ENCODE peak calls at places on chromosomes 4 and X, in nine cellular contexts. U is cardiac muscle cell; Z is astrocyte; E is HCT116; T is fibroblast of lung; I is CD4-positive, alpha-beta memory T cell; K is CD8-positive, alpha-beta memory T cell; Y is mesenchymal stem cell; Q is RWPE1. G is an unnamed sample.
A peak's percentile ranks its signal among the peaks of the same experiment; 100 is the strongest.

GRCh38 chr4:103415801-103416200 is 217.7 kb upstream of the CENPE start:
- DNase-seq in Y (no peak), Z (no peak), E (no peak), K (no peak), Q (no peak), I (no peak), U (no peak), T (no peak), G (no peak)

GRCh38 chrX:34562006-34562405 is 95.1 kb downstream of the TMEM47 start:
- DNase-seq in T (no peak), I (no peak), Z (no peak), E (no peak), Y (no peak), K (no peak), Q (no peak), U (no peak), G (no peak)

GRCh38 chr4:67428819-67429218 is 116.5 kb downstream of the CENPC start:
- DNase-seq in E (no peak), U (no peak), Q (no peak), T (no peak), Y (no peak), I (no peak), K (no peak), Z (no peak), G (no peak)

GRCh38 chrX:136710324-136710951 is 62.5 kb downstream of the CD40LG start:
- DNase-seq in T (no peak), K (no peak), Z (no peak), U (no peak), E (no peak), I (no peak), Y (peak; percentile 11), Q (no peak), G (no peak)

GRCh38 chrX:39730671-39731389 is 366.9 kb downstream of the BCOR start:
- DNase-seq in K (peak; percentile 6), Q (peak; percentile 8), I (peak; percentile 44), U (peak; percentile 71), E (no peak), Z (peak; percentile 92), Y (peak; percentile 94), T (peak; percentile 89), G (no peak)

GRCh38 chrX:34778961-34779360 is 121.9 kb upstream of the TMEM47 start:
- DNase-seq in Z (peak; percentile 74), E (no peak), Y (peak; percentile 74), T (peak; percentile 61), I (no peak), K (no peak), U (no peak), Q (no peak), G (no peak)

GRCh38 chrX:68762649-68763268 is 66.1 kb upstream of the EFNB1 start:
- DNase-seq in K (no peak), Q (no peak), I (no peak), E (no peak), U (no peak), T (no peak), Z (no peak), Y (no peak), G (no peak)

GRCh38 chr4:144633215-144633614 is 12.7 kb upstream of the HHIP start:
- DNase-seq in Z (no peak), K (no peak), T (no peak), Y (no peak), U (no peak), E (no peak), I (no peak), Q (no peak), G (no peak)

GRCh38 chr4:102623622-102624021 is 122.5 kb downstream of the NFKB1 start:
- DNase-seq in Z (peak; percentile 61), K (no peak), I (no peak), T (peak; percentile 59), Y (peak; percentile 52), Q (no peak), E (peak; percentile 28), U (peak; percentile 51), G (peak; percentile 30)

GRCh38 chr4:89549907-89550306 is 242.3 kb upstream of the GPRIN3 start:
- DNase-seq in Y (peak; percentile 50), K (no peak), I (no peak), Q (no peak), U (no peak), T (peak; percentile 94), Z (no peak), E (no peak), G (no peak)

GRCh38 chrX:46922601-46923000 is 10.4 kb downstream of the JADE3 start:
- DNase-seq in I (no peak), E (no peak), Q (no peak), K (no peak), T (no peak), U (no peak), Z (no peak), Y (no peak), G (no peak)

GRCh38 chr4:21879187-21879586 is 69.4 kb downstream of the KCNIP4 start:
- DNase-seq in I (no peak), Q (no peak), K (no peak), U (no peak), Z (peak; percentile 40), E (no peak), Y (peak; percentile 17), T (peak; percentile 47), G (no peak)

GRCh38 chr4:181863846-181864245 is 379.4 kb upstream of the TENM3 start:
- DNase-seq in T (no peak), Y (no peak), Q (no peak), U (no peak), E (no peak), K (no peak), Z (peak; percentile 8), I (no peak), G (no peak)

GRCh38 chr4:137421796-137422195 is 110.5 kb downstream of the PCDH18 start:
- DNase-seq in I (no peak), T (peak; percentile 9), E (no peak), Y (peak; percentile 61), K (no peak), Q (no peak), Z (peak; percentile 32), U (no peak), G (no peak)

GRCh38 chr4:142355417-142355930 is 490.6 kb downstream of the INPP4B start:
- DNase-seq in Y (no peak), U (no peak), I (no peak), E (no peak), Q (no peak), Z (peak; percentile 19), T (no peak), K (no peak), G (no peak)

GRCh38 chr4:142356118-142356759 is 489.9 kb downstream of the INPP4B start:
- DNase-seq in I (no peak), E (no peak), T (no peak), Q (no peak), Z (no peak), U (no peak), K (no peak), Y (no peak), G (no peak)

GRCh38 chr4:142356797-142357196 is 489.3 kb downstream of the INPP4B start:
- DNase-seq in Q (no peak), K (no peak), U (no peak), T (no peak), Y (no peak), I (no peak), Z (no peak), E (no peak), G (no peak)

GRCh38 chr4:142360657-142361056 is 485.4 kb downstream of the INPP4B start:
- DNase-seq in Z (no peak), Y (no peak), K (no peak), Q (no peak), T (no peak), U (no peak), E (no peak), I (no peak), G (no peak)

GRCh38 chr4:142358656-142359055 is 487.4 kb downstream of the INPP4B start:
- DNase-seq in K (no peak), T (no peak), I (no peak), E (no peak), U (peak; percentile 69), Z (no peak), Y (no peak), Q (no peak), G (no peak)
- H3K27ac ChIP-seq in K (no peak overlapping the region), T (no peak overlapping the region), I (no peak overlapping the region), E (no peak overlapping the region), U (no peak overlapping the region), Z (no peak overlapping the region), Y (no peak overlapping the region), Q (no peak overlapping the region), G (no peak overlapping the region)

DNA sequence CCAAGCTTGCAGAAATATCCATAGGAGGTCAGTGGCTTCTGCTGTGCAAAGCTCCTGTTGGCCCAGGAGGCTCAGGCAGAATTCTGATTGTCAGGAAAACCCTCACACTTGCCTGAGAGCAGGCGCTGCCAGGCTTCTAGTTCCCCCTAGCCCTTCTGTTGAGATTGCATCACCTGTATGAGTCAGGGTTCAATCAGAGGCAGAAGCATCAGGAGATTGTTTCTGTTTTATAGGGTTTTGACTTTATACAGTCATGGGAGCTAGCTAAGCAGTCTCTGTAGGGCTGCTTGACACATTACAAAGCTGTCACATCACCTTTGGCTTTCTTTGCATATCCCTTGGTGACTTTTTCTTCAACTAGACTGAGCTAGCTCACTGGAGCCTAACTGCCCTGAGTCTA is 27.8 kb downstream of the DIPK2B start:
- DNase-seq in Y (peak; percentile 23), K (no peak), I (no peak), Q (peak; percentile 71), T (peak; percentile 58), Z (peak; percentile 42), E (peak; percentile 21), U (no peak), G (no peak)
- H3K27ac ChIP-seq in Y (no peak overlapping the region), K (no peak overlapping the region), I (no peak overlapping the region), Q (no peak overlapping the region), T (no peak overlapping the region), Z (no peak overlapping the region), E (no peak overlapping the region), U (no peak overlapping the region), G (no peak overlapping the region)

DNA sequence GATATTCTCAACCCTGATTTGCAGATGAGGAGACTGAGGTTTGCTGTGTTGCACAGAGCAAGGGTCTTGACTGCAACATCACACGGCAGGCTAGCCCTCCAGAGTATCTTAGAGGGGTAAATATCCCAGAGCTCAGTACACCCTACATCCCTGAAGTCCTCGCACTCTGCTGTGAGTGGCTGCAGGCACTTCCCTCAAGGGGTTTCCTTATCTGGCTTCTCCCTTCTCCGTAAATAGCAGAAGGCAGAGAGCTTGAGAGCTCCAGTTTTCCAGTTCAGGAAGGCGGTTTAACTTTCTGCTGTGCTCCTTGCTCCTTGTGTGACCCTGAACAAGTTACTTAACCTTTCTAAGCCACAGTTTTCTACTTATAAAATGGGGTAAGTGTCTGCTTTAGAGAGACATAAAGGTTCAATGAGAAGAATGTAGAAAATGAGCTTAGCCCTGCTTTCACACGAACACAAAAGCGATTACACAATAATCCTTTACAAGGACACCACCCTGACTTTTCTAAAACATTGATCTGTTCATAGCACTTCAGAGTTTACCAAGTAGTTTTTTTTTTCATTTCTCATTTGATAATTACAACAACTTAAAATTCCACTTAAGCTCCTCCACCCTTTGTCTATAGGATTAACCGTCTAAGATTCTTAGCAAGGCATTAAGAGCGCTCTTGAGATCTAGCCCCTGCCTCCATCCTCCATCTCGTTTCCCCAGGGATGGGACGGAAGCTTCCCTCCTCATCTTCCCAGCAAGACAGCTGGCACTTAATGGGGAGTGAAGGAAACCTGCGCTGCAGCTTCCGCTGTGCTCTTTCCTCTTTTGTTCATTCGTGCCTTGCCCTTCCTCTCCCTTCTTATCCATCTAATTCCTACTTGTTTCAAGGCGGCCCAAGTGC is 68.4 kb downstream of the TAPT1 start:
- DNase-seq in K (no peak), Q (no peak), T (no peak), Y (peak; percentile 37), E (no peak), Z (no peak), U (peak; percentile 57), I (no peak), G (no peak)
- H3K27ac ChIP-seq in K (no peak overlapping the region), Q (no peak overlapping the region), T (no peak overlapping the region), Y (no peak overlapping the region), E (no peak overlapping the region), Z (no peak overlapping the region), U (peak overlapping the region; percentile 87), I (no peak overlapping the region), G (no peak overlapping the region)

GRCh38 chrX:48696301-48697181 is at the start of gene SUV39H1:
- DNase-seq in Q (peak; percentile 87), T (peak; percentile 85), Z (peak; percentile 65), U (peak; percentile 91), E (peak; percentile 64), I (peak; percentile 91), K (peak; percentile 79), Y (peak; percentile 89), G (no peak)
- H3K27ac ChIP-seq in Q (peak within 1 kb of the TSS; percentile 86), T (peak within 1 kb of the TSS; percentile 76), Z (peak within 1 kb of the TSS; percentile 61), U (peak within 1 kb of the TSS; percentile 89), E (peak within 1 kb of the TSS; percentile 72), I (peak within 1 kb of the TSS; percentile 78), K (peak within 1 kb of the TSS; percentile 87), Y (peak within 1 kb of the TSS; percentile 51), G (peak within 1 kb of the TSS; percentile 86)

G was measured in SK-N-MC.